ENCODE peak calls at places on chromosomes 16 and 17, in four cellular contexts. U is tibial artery; Z is tibial nerve; Q is CD4-positive, alpha-beta T cell. O is an unnamed sample.

GRCh38 chr17:64982139-64982802 is 63.0 kb upstream of the LRRC37A3 start:
- DNase-seq in U (no peak), Z (no peak), Q (no peak), O (no peak)

GRCh38 chr17:65850486-65850885 is 289.0 kb upstream of the AXIN2 start:
- DNase-seq in U (no peak), Z (no peak), Q (no peak), O (no peak)

GRCh38 chr16:56679813-56680212 is 2.5 kb upstream of the MT1X start:
- DNase-seq in U (peak; percentile 27), Z (no peak), Q (no peak), O (no peak)

GRCh38 chr17:55122114-55122513 is 142.6 kb upstream of the HLF start:
- DNase-seq in U (no peak), Z (no peak), Q (no peak), O (no peak)

GRCh38 chr16:7086842-7087616 is 245.6 kb upstream of the RBFOX1 start:
- DNase-seq in U (no peak), Z (no peak), Q (no peak), O (no peak)

GRCh38 chr16:31274831-31275816 is 15.3 kb downstream of the ITGAM start:
- DNase-seq in U (no peak), Z (no peak), Q (no peak), O (no peak)

GRCh38 chr17:45019177-45019711 is 32.2 kb downstream of the DCAKD start:
- DNase-seq in U (no peak), Z (no peak), Q (peak; percentile 7), O (no peak)

GRCh38 chr16:73048292-73049050 is 543 bp upstream of the ZFHX3 start:
- DNase-seq in U (peak; percentile 87), Z (peak; percentile 49), Q (no peak), O (no peak)

GRCh38 chr17:29131814-29132682 is 48.1 kb downstream of the MYO18A start:
- DNase-seq in U (peak; percentile 80), Z (no peak), Q (no peak), O (peak; percentile 72)

GRCh38 chr16:322476-323143 is 29.9 kb downstream of the AXIN1 start:
- DNase-seq in U (no peak), Z (no peak), Q (no peak), O (no peak)

GRCh38 chr16:11148045-11148444 is 108.0 kb downstream of the SOCS1 start:
- DNase-seq in U (no peak), Z (no peak), Q (no peak), O (no peak)

GRCh38 chr17:7586673-7587419 is 3.0 kb downstream of the SOX15 start:
- DNase-seq in U (no peak), Z (no peak), Q (no peak), O (no peak)

GRCh38 chr16:66335704-66336329 is 30.7 kb upstream of the CDH5 start:
- DNase-seq in U (no peak), Z (no peak), Q (no peak), O (peak; percentile 18)

GRCh38 chr16:3152022-3152272 is 17.1 kb downstream of the ZNF213 start:
- DNase-seq in U (no peak), Z (no peak), Q (no peak), O (no peak)

DNA sequence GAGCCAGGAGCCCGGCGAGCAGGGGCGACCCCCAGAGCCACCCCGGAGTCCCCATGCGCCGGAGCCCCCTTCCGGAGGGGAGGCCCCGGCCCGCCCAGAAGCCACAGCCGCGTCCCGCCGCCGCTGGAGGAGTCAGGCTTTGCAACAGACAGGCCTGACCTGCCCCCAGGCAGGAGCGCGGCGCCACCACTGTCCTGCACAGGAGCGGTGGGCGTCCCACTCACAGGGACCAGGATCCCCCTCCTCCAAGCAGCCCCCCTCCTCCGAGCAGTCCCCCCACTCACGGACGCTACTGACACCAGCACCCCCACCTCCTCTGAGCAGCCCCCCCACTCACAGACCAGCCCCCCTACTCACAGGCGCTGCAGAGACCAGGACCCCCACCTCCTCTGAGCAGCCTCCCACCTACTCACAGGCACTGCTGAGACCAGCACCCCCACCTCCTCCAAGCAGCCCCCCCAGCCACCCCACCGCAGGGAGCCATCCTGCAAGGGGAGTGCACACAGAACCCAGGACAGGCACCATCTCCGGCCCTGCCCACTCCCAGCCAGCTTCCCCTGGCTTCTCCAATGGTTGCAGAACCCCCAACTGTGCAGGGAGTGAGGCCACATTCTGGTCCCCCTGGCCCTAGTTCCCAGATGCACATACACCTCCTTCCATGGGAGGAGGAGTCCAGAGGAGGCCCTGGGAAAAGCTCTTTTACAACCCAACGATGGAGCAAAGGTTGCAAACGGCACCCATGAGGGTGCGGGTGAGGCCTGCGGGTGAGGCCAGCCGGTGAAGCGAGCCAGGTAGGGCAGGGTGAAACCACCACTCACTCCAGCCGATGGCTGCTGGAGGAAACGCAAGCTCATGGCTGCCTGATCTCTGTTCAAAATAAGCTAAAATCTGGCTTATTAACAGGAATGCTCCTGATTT is 69.9 kb downstream of the ABR start:
- DNase-seq in U (no peak), Z (no peak), Q (peak; percentile 31), O (no peak)
- TF ChIP-seq CTCF in U (no peak), Z (no peak), Q (no peak), O (no peak)

GRCh38 chr17:70288540-70289290 is 119.4 kb downstream of the KCNJ2 start:
- DNase-seq in U (no peak), Z (no peak), Q (no peak), O (no peak)
- TF ChIP-seq CTCF in U (no peak), Z (no peak), Q (no peak), O (no peak)

GRCh38 chr16:53822936-53823529 is 119.1 kb downstream of the FTO start:
- DNase-seq in U (no peak), Z (no peak), Q (no peak), O (no peak)

GRCh38 chr16:53827741-53828140 is 123.8 kb downstream of the FTO start:
- DNase-seq in U (no peak), Z (no peak), Q (no peak), O (no peak)

GRCh38 chr16:53821957-53822625 is 118.1 kb downstream of the FTO start:
- DNase-seq in U (no peak), Z (no peak), Q (no peak), O (no peak)

GRCh38 chr16:53829186-53829747 is 125.3 kb downstream of the FTO start:
- DNase-seq in U (no peak), Z (no peak), Q (no peak), O (no peak)

DNA sequence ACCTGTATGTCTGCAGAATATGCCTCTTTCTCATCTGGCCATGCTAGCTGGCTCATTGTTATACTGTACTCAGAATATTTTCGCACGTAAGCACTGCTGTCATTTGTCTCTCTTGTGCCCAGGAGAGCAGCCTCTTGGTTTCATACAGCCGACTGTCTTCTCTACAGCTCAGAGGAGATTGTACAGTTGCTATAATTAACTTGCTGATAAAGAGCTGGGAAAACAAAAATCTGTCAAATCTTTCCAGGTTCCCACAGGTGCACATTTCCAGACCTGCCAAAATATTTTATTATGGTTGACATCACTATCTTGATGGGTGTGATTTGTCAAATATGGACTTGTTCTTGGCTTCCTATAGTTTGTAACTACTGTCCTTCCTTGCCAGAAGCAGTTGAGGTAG is 122.7 kb downstream of the FTO start:
- DNase-seq in U (no peak), Z (no peak), Q (no peak), O (no peak)
- TF ChIP-seq CTCF in U (no peak), Z (no peak), Q (no peak), O (no peak)

GRCh38 chr16:67663151-67663876 is 2.6 kb downstream of the PARD6A start:
- DNase-seq in U (peak; percentile 64), Z (no peak), Q (no peak), O (no peak)
- TF ChIP-seq CTCF in U (no peak), Z (no peak), Q (no peak), O (no peak)

DNA sequence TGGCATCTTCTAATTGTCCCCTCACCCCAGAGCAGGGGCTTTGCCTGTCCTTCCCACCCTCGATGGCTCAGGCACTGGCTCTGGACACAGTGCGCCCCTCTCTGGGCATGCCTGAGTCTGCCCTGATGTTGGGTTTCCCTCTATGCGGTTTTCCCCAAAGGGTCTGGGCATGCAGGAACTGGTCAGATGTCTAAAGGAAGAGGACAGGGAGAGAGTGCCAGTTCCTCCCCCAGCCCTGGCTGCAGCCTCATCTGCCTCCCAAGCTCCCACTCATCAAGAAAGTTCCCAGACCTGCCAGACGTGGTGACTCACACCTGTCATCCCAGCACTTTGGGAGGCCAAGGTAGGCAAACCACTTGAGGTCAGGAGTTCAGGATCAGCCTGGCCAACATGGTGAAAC is 41.3 kb upstream of the PABPN1L start:
- DNase-seq in U (no peak), Z (no peak), Q (no peak), O (no peak)
- TF ChIP-seq CTCF in U (no peak), Z (no peak), Q (no peak), O (no peak)

GRCh38 chr17:77649717-77650211 is 308.7 kb upstream of the TNRC6C start:
- DNase-seq in U (no peak), Z (no peak), Q (no peak), O (peak; percentile 8)
- TF ChIP-seq CTCF in U (no peak), Z (no peak), Q (no peak), O (no peak)

DNA sequence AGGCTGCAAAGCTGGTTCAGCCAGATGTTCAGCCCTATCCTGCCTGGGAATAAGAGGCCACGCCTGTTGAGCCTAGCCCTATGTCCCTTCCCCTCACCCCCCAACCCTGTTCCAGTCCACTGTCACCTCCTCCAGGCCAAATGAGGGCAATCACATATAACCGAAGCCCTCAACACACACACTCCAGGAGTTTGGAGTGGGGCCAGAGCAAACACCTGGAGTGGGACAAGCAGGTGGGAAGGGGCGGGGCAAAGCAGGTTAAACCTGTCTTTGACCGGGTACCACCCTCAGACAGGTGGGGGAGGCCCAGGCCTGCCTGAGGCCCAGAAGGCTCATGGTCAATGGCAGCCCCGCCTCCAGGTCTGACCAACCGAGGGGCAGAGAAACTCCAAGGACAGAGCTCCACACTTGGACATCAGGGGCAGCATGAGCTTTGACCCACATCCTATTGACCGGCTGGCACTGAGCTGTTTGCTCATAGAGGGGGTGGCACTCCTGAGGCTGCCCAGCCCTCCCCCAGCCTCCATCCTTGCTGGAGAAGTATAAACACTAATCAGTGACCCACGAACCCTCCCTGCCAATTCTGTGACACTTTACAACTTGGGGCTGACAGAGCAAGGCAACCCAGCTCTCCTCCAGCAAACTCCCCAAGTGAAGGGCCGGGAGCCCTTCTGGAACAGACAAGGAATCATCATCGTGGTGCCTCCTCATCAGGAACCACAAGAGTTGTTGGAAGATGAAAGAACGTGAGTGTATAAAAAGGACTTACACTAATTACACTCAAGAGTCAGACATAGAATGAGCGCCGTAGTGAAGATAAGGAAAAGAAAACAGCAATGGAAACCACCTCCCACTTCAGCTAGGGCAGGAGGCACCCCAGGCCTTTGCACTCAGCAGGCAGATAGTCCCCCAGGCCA is 1.5 kb downstream of the ESRP2 start:
- DNase-seq in U (peak; percentile 75), Z (no peak), Q (no peak), O (no peak)
- TF ChIP-seq CTCF in U (no peak), Z (no peak), Q (no peak), O (no peak)

GRCh38 chr17:42049834-42050359 is 504 bp downstream of the C17orf113 start:
- DNase-seq in U (no peak), Z (no peak), Q (no peak), O (no peak)

GRCh38 chr17:42051013-42051400 is 606 bp upstream of the C17orf113 start:
- DNase-seq in U (no peak), Z (no peak), Q (no peak), O (no peak)

GRCh38 chr17:42051645-42052044 is 1.2 kb upstream of the C17orf113 start:
- DNase-seq in U (no peak), Z (no peak), Q (no peak), O (no peak)

GRCh38 chr17:42052478-42052877 is 2.1 kb upstream of the C17orf113 start:
- DNase-seq in U (no peak), Z (no peak), Q (no peak), O (no peak)

GRCh38 chr17:42050360-42051012 is at the start of gene C17orf113:
- DNase-seq in U (no peak), Z (no peak), Q (peak; percentile 21), O (no peak)
- TF ChIP-seq CTCF in U (no peak), Z (peak; percentile 16), Q (no peak), O (peak; percentile 20)

GRCh38 chr17:20225162-20226115 is 216.3 kb downstream of the SPECC1 start:
- DNase-seq in U (no peak), Z (no peak), Q (no peak), O (no peak)
- TF ChIP-seq CTCF in U (no peak), Z (no peak), Q (no peak), O (peak; percentile 5)